ENCODE peak calls at places on chromosomes 6 and 20, in nine cellular contexts. Y is GM23338; X is lower lobe of right lung; L is CD8-positive, alpha-beta memory T cell; K is right atrium auricular region; D is heart left ventricle; F is sigmoid colon; E is IMR-90; M is right lobe of liver. J is an unnamed sample. For H3K4me1, the result is how much of the 10 kb centered on the place peaks cover.

GRCh38 chr20:34557936-34558319 is 590 bp upstream of the MAP1LC3A start:
- DNase-seq in F (no peak), L (no peak), M (no peak), E (no peak), K (no peak), Y (no peak), X (no peak), D (no peak), J (no peak)

GRCh38 chr20:15220009-15220656 is 882.7 kb upstream of the FLRT3 start:
- DNase-seq in M (no peak), K (no peak), X (no peak), E (no peak), F (no peak), D (no peak), L (no peak), Y (no peak), J (no peak)

GRCh38 chr20:41058007-41058673 is 29.5 kb downstream of the TOP1 start:
- DNase-seq in E (peak), K (no peak), M (no peak), Y (no peak), F (no peak), X (no peak), D (no peak), L (no peak), J (peak)

GRCh38 chr6:158328952-158329351 is 16.7 kb downstream of the TULP4 start:
- DNase-seq in M (no peak), K (no peak), F (no peak), L (no peak), E (no peak), Y (no peak), D (no peak), X (no peak), J (no peak)

GRCh38 chr6:41652876-41653641 is 14.8 kb downstream of the MDFI start:
- DNase-seq in F (no peak), E (peak), D (no peak), L (no peak), Y (no peak), X (peak), K (no peak), M (peak), J (no peak)

GRCh38 chr6:37665309-37665708 is 32.4 kb downstream of the MDGA1 start:
- DNase-seq in E (no peak), K (no peak), Y (no peak), F (no peak), M (no peak), D (no peak), X (no peak), L (no peak), J (peak)

GRCh38 chr6:85390775-85391174 is 59.1 kb upstream of the NT5E start:
- DNase-seq in F (no peak), K (no peak), E (peak), M (no peak), X (no peak), Y (no peak), D (no peak), L (no peak), J (no peak)

GRCh38 chr6:134400941-134401340 is 83.0 kb upstream of the SGK1 start:
- DNase-seq in Y (no peak), E (no peak), K (no peak), L (no peak), D (no peak), M (no peak), X (no peak), F (no peak), J (no peak)

GRCh38 chr6:111922454-111923297 is 49.4 kb upstream of the FYN start:
- DNase-seq in E (peak), Y (no peak), L (no peak), M (no peak), F (no peak), D (no peak), X (no peak), K (no peak), J (no peak)

GRCh38 chr20:16397053-16397452 is 176.2 kb downstream of the KIF16B start:
- DNase-seq in K (peak), F (peak), L (no peak), Y (no peak), D (peak), X (no peak), E (no peak), M (no peak), J (no peak)

GRCh38 chr6:141261672-141262060 is 871.1 kb upstream of the GJE1 start:
- DNase-seq in E (no peak), D (no peak), X (no peak), M (no peak), L (no peak), Y (no peak), K (no peak), F (no peak), J (no peak)

GRCh38 chr20:9838378-9839295 is at the start of gene PAK5:
- DNase-seq in L (no peak), Y (peak), E (peak), D (peak), X (peak), K (no peak), M (no peak), F (no peak), J (peak)

GRCh38 chr20:37386505-37387201 is 40.7 kb downstream of the SRC start:
- DNase-seq in D (no peak), L (no peak), K (no peak), E (no peak), Y (no peak), M (no peak), X (peak), F (peak), J (no peak)

GRCh38 chr6:44843734-44844133 is 456.2 kb downstream of the CDC5L start:
- DNase-seq in X (no peak), E (no peak), M (no peak), Y (no peak), K (no peak), L (no peak), D (no peak), F (no peak), J (no peak)

GRCh38 chr6:17169701-17170100 is 67.9 kb downstream of the STMND1 start:
- DNase-seq in L (no peak), K (no peak), D (no peak), X (no peak), F (no peak), Y (no peak), M (no peak), E (no peak), J (no peak)

GRCh38 chr6:43702522-43703440 is 15.2 kb upstream of the MRPS18A start:
- DNase-seq in E (peak), K (peak), L (no peak), Y (peak), F (peak), X (peak), D (peak), M (peak), J (peak)

GRCh38 chr6:28695671-28696537 is 170.2 kb downstream of the GPX5 start:
- DNase-seq in X (no peak), K (no peak), Y (peak), L (no peak), M (no peak), F (no peak), E (peak), D (no peak), J (peak)

GRCh38 chr6:31285496-31285895 is 13.6 kb upstream of the HLA-C start:
- DNase-seq in E (no peak), F (no peak), X (no peak), D (no peak), Y (no peak), K (no peak), M (no peak), L (no peak), J (no peak)

GRCh38 chr6:149925253-149925973 is 2.5 kb upstream of the RAET1G start:
- DNase-seq in L (no peak), D (peak), M (no peak), X (peak), E (no peak), Y (peak), K (peak), F (no peak), J (no peak)

GRCh38 chr20:57658447-57659130 is 38.4 kb upstream of the ZBP1 start:
- DNase-seq in F (peak), X (peak), E (no peak), Y (no peak), L (no peak), D (peak), K (peak), M (no peak), J (no peak)

GRCh38 chr6:159097256-159097655 is 52.5 kb upstream of the TAGAP start:
- DNase-seq in F (no peak), X (no peak), K (no peak), M (no peak), E (no peak), D (no peak), L (no peak), Y (no peak), J (no peak)

GRCh38 chr20:52110456-52110855 is 81.1 kb downstream of the ZFP64 start:
- DNase-seq in E (no peak), X (no peak), M (no peak), D (no peak), Y (no peak), F (no peak), K (no peak), L (no peak), J (no peak)

GRCh38 chr6:170447561-170447930 is 105.6 kb downstream of the PSMB1 start:
- DNase-seq in M (no peak), E (no peak), K (no peak), F (no peak), L (no peak), Y (no peak), X (no peak), D (no peak), J (no peak)

GRCh38 chr6:150175611-150176151 is 32.8 kb downstream of the PPP1R14C start:
- DNase-seq in X (no peak), F (no peak), Y (no peak), K (no peak), M (no peak), E (no peak), D (no peak), L (no peak), J (no peak)

GRCh38 chr6:113646701-113647100 is 210.4 kb upstream of the MARCKS start:
- DNase-seq in D (no peak), F (no peak), M (no peak), E (no peak), K (no peak), Y (no peak), L (no peak), X (no peak), J (no peak)

GRCh38 chr6:37988696-37989095 is 169.2 kb downstream of the ZFAND3 start:
- DNase-seq in X (no peak), L (no peak), Y (no peak), M (no peak), F (no peak), E (no peak), D (no peak), K (no peak), J (no peak)

GRCh38 chr20:50410343-50410742 is 99.8 kb upstream of the PTPN1 start:
- DNase-seq in M (no peak), E (no peak), L (no peak), X (no peak), F (no peak), D (no peak), K (no peak), Y (no peak), J (no peak)
- H3K4me1 ChIP-seq in M (under half), E (under half), L (under half), X (under half), F (under half), D (under half), K (under half), Y (under half), J (under half)

GRCh38 chr6:167696261-167696660 is 130.4 kb upstream of the AFDN start:
- DNase-seq in Y (no peak), M (no peak), L (no peak), F (no peak), K (no peak), D (no peak), X (no peak), E (no peak), J (no peak)
- H3K4me1 ChIP-seq in Y (under half), M (under half), L (under half), F (under half), K (under half), D (under half), X (under half), E (under half), J (under half)

DNA sequence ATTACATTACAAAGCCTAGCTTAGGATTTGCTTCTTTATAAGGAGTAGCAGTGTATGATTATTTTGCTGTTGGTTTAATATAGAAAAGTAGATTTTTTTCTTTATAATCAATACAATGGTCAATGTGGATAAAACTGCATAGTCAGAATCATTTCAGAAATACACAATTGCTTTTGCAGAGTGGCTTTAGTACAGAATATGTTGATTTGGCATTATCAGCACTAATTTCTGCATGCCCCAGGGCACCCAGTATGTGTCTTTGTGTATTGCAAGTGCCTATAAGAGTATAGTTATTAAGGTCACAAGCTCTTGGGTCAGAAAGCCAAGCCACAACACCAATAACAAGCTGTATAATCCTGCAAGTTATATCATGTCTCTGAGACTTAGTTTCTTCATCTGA is 258.4 kb downstream of the PLCB1 start:
- DNase-seq in K (no peak), D (no peak), X (no peak), F (no peak), E (no peak), M (no peak), L (no peak), Y (no peak), J (no peak)
- H3K4me1 ChIP-seq in K (under half), D (under half), X (under half), F (under half), E (under half), M (under half), L (under half), Y (under half), J (under half)

DNA sequence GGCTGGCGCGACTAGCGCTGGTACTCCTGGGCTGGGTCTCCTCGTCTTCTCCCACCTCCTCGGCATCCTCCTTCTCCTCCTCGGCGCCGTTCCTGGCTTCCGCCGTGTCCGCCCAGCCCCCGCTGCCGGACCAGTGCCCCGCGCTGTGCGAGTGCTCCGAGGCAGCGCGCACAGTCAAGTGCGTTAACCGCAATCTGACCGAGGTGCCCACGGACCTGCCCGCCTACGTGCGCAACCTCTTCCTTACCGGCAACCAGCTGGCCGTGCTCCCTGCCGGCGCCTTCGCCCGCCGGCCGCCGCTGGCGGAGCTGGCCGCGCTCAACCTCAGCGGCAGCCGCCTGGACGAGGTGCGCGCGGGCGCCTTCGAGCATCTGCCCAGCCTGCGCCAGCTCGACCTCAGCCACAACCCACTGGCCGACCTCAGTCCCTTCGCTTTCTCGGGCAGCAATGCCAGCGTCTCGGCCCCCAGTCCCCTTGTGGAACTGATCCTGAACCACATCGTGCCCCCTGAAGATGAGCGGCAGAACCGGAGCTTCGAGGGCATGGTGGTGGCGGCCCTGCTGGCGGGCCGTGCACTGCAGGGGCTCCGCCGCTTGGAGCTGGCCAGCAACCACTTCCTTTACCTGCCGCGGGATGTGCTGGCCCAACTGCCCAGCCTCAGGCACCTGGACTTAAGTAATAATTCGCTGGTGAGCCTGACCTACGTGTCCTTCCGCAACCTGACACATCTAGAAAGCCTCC is 1.6 kb downstream of the TPBG start:
- DNase-seq in E (peak), K (no peak), M (no peak), Y (peak), F (no peak), X (peak), D (no peak), L (no peak), J (peak)
- H3K4me1 ChIP-seq in E (under half), K (under half), M (under half), Y (under half), F (under half), X (under half), D (under half), L (under half), J (under half)

J was measured in BE2C.